ENCODE peak calls at places on chromosome 1, in eight cellular contexts. L is psoas muscle; E is RWPE1; W is effector CD8-positive, alpha-beta T cell; A is stimulated activated CD8-positive, alpha-beta memory T cell treated with anti-CD3 and anti-CD28 coated beads, Interleukin-4, amount 100 ng/mL, for 1 hour; P is COR-L47; T is ELR; M is posterior cingulate gyrus. J is an unnamed sample.

GRCh38 chr1:48760889-48761288 is 15.8 kb downstream of the BEND5 start:
- DNase-seq in T (no peak), A (no peak), E (no peak), P (no peak), L (no peak), W (no peak), M (no peak), J (no peak)

GRCh38 chr1:61221642-61222041 is 139.3 kb downstream of the NFIA start:
- DNase-seq in M (no peak), E (no peak), L (no peak), T (no peak), P (no peak), A (no peak), W (no peak), J (no peak)

GRCh38 chr1:234602334-234603220 is 7.4 kb downstream of the IRF2BP2 start:
- DNase-seq in A (no peak), P (no peak), E (peak; percentile 77), W (no peak), M (no peak), T (peak; percentile 98), L (no peak), J (peak; percentile 83)

GRCh38 chr1:170303034-170303433 is 157.3 kb downstream of the NTMT2 start:
- DNase-seq in L (no peak), M (no peak), T (no peak), W (no peak), P (no peak), E (no peak), A (no peak), J (no peak)

GRCh38 chr1:227892930-227893695 is 54.6 kb downstream of the WNT9A start:
- DNase-seq in P (no peak), M (peak; percentile 4), L (peak; percentile 41), T (no peak), W (no peak), A (no peak), E (no peak), J (no peak)

GRCh38 chr1:204454476-204454875 is 40.1 kb downstream of the PIK3C2B start:
- DNase-seq in E (no peak), P (no peak), W (no peak), A (no peak), T (no peak), L (no peak), M (no peak), J (no peak)

GRCh38 chr1:220217383-220217988 is 54.8 kb downstream of the RAB3GAP2 start:
- DNase-seq in P (no peak), T (peak; percentile 42), W (no peak), L (no peak), A (no peak), M (no peak), E (no peak), J (no peak)

GRCh38 chr1:225567789-225568188 is 85.1 kb downstream of the ENAH start:
- DNase-seq in T (peak; percentile 37), L (no peak), A (no peak), E (no peak), M (no peak), W (no peak), P (no peak), J (no peak)

GRCh38 chr1:209190591-209191241 is 392.8 kb upstream of the CAMK1G start:
- DNase-seq in P (peak; percentile 58), W (no peak), L (peak; percentile 46), M (peak; percentile 45), T (peak; percentile 69), A (no peak), E (peak; percentile 45), J (peak; percentile 55)

GRCh38 chr1:201656670-201657032 is 117.7 kb downstream of the NAV1 start:
- DNase-seq in A (no peak), P (peak; percentile 83), W (no peak), M (no peak), E (no peak), T (no peak), L (no peak), J (no peak)

GRCh38 chr1:10253755-10254154 is 43.4 kb downstream of the KIF1B start:
- DNase-seq in L (no peak), P (no peak), T (peak; percentile 23), A (no peak), E (peak; percentile 7), M (no peak), W (no peak), J (peak; percentile 63)

GRCh38 chr1:184881941-184882648 is 92.2 kb downstream of the NIBAN1 start:
- DNase-seq in P (no peak), L (no peak), E (no peak), A (no peak), T (no peak), M (no peak), W (no peak), J (no peak)

GRCh38 chr1:63595435-63595834 is 2.2 kb downstream of the PGM1 start:
- DNase-seq in M (no peak), E (no peak), P (no peak), L (no peak), A (no peak), W (no peak), T (no peak), J (no peak)